ENCODE peak calls at places on chromosomes 11 and 22, in ten cellular contexts. J, I, X, F, R, Q, B, T, P and C are unnamed samples.

GRCh38 chr22:40720538-40721256 is 41.4 kb downstream of the MCHR1 start:
- DNase-seq in B (no peak), T (no peak), X (no peak), F (peak; percentile 49), I (peak; percentile 21), Q (no peak), P (no peak), R (no peak), J (no peak), C (no peak)

GRCh38 chr11:35303596-35304392 is 115.6 kb downstream of the SLC1A2 start:
- DNase-seq in T (no peak), F (peak; percentile 79), P (no peak), I (peak; percentile 83), X (no peak), Q (peak; percentile 32), J (peak; percentile 18), B (peak; percentile 76), R (no peak), C (peak; percentile 11)

GRCh38 chr11:60959445-60959844 is 7.5 kb upstream of the SLC15A3 start:
- DNase-seq in Q (no peak), I (no peak), B (no peak), T (no peak), P (no peak), J (no peak), X (no peak), F (no peak), R (no peak), C (no peak)

GRCh38 chr11:9802291-9802861 is 138.5 kb downstream of the SWAP70 start:
- DNase-seq in P (peak; percentile 70), I (no peak), Q (no peak), J (peak; percentile 83), F (peak; percentile 91), R (no peak), X (no peak), T (no peak), B (no peak), C (peak; percentile 33)

GRCh38 chr11:120255519-120255866 is 15.6 kb downstream of the POU2F3 start:
- DNase-seq in F (no peak), J (no peak), I (no peak), R (no peak), T (peak; percentile 90), B (no peak), P (no peak), X (no peak), Q (no peak), C (no peak)

GRCh38 chr11:127925430-127925829 is 661.9 kb downstream of the ETS1 start:
- DNase-seq in Q (no peak), B (no peak), R (no peak), T (no peak), I (no peak), X (no peak), P (no peak), F (peak; percentile 48), J (peak; percentile 93), C (peak; percentile 62)

GRCh38 chr11:72236774-72237111 is 7.2 kb downstream of the PHOX2A start:
- DNase-seq in X (no peak), I (no peak), F (no peak), P (no peak), T (peak; percentile 11), J (no peak), Q (no peak), B (no peak), R (no peak), C (no peak)

GRCh38 chr22:45425101-45425500 is 11.6 kb downstream of the RIBC2 start:
- DNase-seq in R (no peak), T (no peak), B (no peak), J (no peak), X (no peak), F (peak; percentile 36), I (no peak), P (no peak), Q (no peak), C (peak; percentile 9)

GRCh38 chr11:33399421-33399820 is 142.2 kb downstream of the HIPK3 start:
- DNase-seq in X (no peak), P (no peak), B (no peak), I (no peak), J (no peak), F (no peak), T (no peak), Q (no peak), R (no peak), C (no peak)

GRCh38 chr11:72321381-72321996 is 77.5 kb upstream of the PHOX2A start:
- DNase-seq in R (no peak), I (peak; percentile 28), T (no peak), P (no peak), J (peak; percentile 42), B (no peak), X (no peak), F (peak; percentile 81), Q (no peak), C (peak; percentile 57)

GRCh38 chr22:29146771-29147170 is 58.9 kb upstream of the EMID1 start:
- DNase-seq in T (no peak), P (no peak), X (no peak), I (no peak), R (no peak), F (no peak), B (no peak), J (no peak), Q (no peak), C (no peak)

GRCh38 chr11:69199583-69200295 is 44.0 kb downstream of the SMIM38 start:
- DNase-seq in F (no peak), J (no peak), Q (no peak), P (no peak), X (no peak), I (no peak), B (no peak), T (no peak), R (no peak), C (no peak)

GRCh38 chr11:363948-364761 is 5.1 kb upstream of the B4GALNT4 start:
- DNase-seq in J (peak; percentile 83), R (no peak), Q (no peak), P (no peak), B (peak; percentile 54), F (no peak), I (peak; percentile 64), T (peak; percentile 85), X (no peak), C (no peak)

GRCh38 chr22:45529097-45529496 is 26.4 kb downstream of the FBLN1 start:
- DNase-seq in J (no peak), R (no peak), F (peak; percentile 72), Q (no peak), P (peak; percentile 56), B (no peak), T (no peak), X (no peak), I (no peak), C (no peak)

GRCh38 chr22:45163074-45163416 is 680 bp upstream of the NUP50 start:
- DNase-seq in Q (no peak), I (peak; percentile 32), P (no peak), F (peak; percentile 54), X (no peak), T (no peak), R (no peak), B (no peak), J (peak; percentile 50), C (no peak)

GRCh38 chr11:68841718-68842426 is at the start of gene CPT1A:
- DNase-seq in T (peak; percentile 87), P (no peak), F (peak; percentile 66), X (no peak), Q (peak; percentile 81), J (peak; percentile 72), B (peak; percentile 68), R (no peak), I (peak; percentile 71), C (no peak)

DNA sequence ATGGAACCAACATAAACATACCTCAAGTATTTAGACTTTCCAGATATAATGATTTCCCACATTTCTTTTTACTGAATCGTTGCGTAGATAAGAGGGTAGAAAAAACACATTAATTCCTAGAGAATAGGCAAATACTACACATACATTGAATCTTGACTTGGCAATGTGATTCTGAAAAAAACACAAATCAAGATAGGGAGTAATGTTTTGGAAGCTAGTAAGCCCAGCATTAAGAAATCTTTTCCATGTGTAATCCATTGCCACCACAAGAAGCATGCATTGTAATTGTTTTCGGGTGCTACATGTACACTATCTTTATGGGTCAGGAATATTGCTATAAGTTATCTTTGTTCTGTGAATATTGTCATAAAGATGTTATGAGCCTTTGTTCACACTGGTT is 269.8 kb upstream of the PDGFD start:
- DNase-seq in I (no peak), T (no peak), P (no peak), Q (no peak), X (no peak), J (no peak), R (no peak), F (no peak), B (no peak), C (no peak)
- TF ChIP-seq CTCF in I (no peak), T (no peak), P (no peak), Q (no peak), X (no peak), J (no peak), R (no peak), F (no peak), B (no peak), C (no peak)

GRCh38 chr11:118238947-118239346 is 13.2 kb downstream of the MPZL3 start:
- DNase-seq in P (no peak), R (no peak), I (no peak), X (no peak), J (no peak), T (no peak), B (no peak), F (no peak), Q (no peak), C (no peak)
- H3K27ac ChIP-seq in P (no peak overlapping the region), R (no peak overlapping the region), I (no peak overlapping the region), X (peak overlapping the region; percentile 40), J (no peak overlapping the region), T (no peak overlapping the region), B (peak overlapping the region; percentile 64), F (no peak overlapping the region), Q (no peak overlapping the region), C (no peak overlapping the region)

DNA sequence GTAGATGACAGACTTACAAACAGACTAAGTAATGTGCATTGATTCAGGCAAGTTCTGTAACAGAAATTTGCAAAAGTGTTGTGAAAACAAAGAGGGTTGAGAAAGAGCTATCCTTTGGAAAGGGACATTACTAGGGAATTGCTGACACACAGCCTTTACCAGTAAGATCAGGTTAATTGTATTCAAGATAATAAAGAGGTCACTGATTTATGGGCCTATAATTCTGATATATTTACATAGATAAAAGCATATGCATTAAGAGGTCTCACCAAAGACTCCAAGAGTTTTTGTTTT is 138.7 kb downstream of the MAML2 start:
- DNase-seq in F (no peak), R (no peak), T (peak; percentile 13), J (no peak), I (no peak), P (no peak), Q (no peak), B (no peak), X (no peak), C (no peak)
- TF ChIP-seq CTCF in F (no peak), R (no peak), T (no peak), J (no peak), I (no peak), P (no peak), Q (no peak), B (no peak), X (no peak), C (no peak)

DNA sequence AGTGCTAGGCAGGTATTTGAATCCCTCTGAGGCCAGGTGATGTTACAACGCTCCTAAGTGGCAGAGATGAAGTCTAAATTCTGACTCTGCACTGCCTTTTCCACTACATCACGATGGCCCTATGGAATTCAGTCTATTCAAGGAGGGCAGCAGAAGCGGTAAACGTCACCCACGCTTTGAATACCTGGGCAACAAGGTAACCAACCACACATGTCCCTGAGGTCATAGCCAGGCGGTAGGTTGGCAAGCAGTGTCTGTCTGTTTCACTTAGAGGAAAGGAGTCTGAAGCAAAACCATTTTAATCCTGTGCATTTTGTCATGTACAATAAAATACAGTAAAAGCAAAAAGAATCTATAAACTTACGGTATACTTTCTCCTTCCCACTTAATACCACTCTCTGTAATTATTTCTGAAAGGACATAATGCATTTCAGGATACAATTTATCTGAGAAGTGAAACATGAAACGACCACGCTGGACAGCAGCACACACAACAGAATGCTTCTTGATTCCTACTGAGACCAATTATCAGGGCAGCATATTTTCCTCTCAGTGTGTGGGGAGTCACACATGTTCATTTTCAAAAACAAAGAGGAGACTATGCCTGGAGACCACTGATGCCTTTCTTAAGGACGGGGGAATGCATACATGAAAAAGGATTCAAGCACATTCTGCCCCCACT is 51.3 kb downstream of the PRDM10 start:
- DNase-seq in B (no peak), T (no peak), X (no peak), Q (no peak), F (no peak), P (no peak), R (no peak), I (no peak), J (peak; percentile 80), C (no peak)
- H3K27ac ChIP-seq in B (peak overlapping the region; percentile 39), T (no peak overlapping the region), X (no peak overlapping the region), Q (no peak overlapping the region), F (no peak overlapping the region), P (no peak overlapping the region), R (no peak overlapping the region), I (no peak overlapping the region), J (peak overlapping the region; percentile 5), C (no peak overlapping the region)